ENCODE peak calls at places on chromosomes 13 and 19, in six cellular contexts. One of them, this sample, is unnamed.

GRCh38 chr19:17829855-17830566 is 8.7 kb upstream of the INSL3 start:
- ATAC-seq in upper lobe of left lung: no peak
- ATAC-seq in K562: peak
- ATAC-seq in A549: peak
- ATAC-seq in GM12878: no peak
- ATAC-seq in HepG2: no peak
- ATAC-seq in this sample: peak

GRCh38 chr19:33125929-33126388 is 6.0 kb upstream of the WDR88 start:
- ATAC-seq in GM12878: peak
- ATAC-seq in HepG2: peak
- ATAC-seq in upper lobe of left lung: no peak
- ATAC-seq in A549: peak
- ATAC-seq in K562: peak
- ATAC-seq in this sample: peak

GRCh38 chr19:7287716-7288115 is 6.5 kb downstream of the INSR start:
- ATAC-seq in upper lobe of left lung: no peak
- ATAC-seq in HepG2: peak
- ATAC-seq in GM12878: no peak
- ATAC-seq in K562: no peak
- ATAC-seq in A549: no peak
- ATAC-seq in this sample: no peak

GRCh38 chr19:17475541-17476115 is 5.3 kb downstream of the SLC27A1 start:
- ATAC-seq in HepG2: peak
- ATAC-seq in A549: no peak
- ATAC-seq in K562: no peak
- ATAC-seq in upper lobe of left lung: peak
- ATAC-seq in GM12878: no peak
- ATAC-seq in this sample: peak

GRCh38 chr13:101098873-101099272 is 317.4 kb downstream of the NALCN start:
- ATAC-seq in GM12878: no peak
- ATAC-seq in upper lobe of left lung: peak
- ATAC-seq in A549: no peak
- ATAC-seq in K562: no peak
- ATAC-seq in HepG2: no peak
- ATAC-seq in this sample: no peak

GRCh38 chr19:18844806-18845329 is 13.1 kb downstream of the UPF1 start:
- ATAC-seq in upper lobe of left lung: no peak
- ATAC-seq in HepG2: no peak
- ATAC-seq in A549: no peak
- ATAC-seq in K562: no peak
- ATAC-seq in GM12878: no peak
- ATAC-seq in this sample: no peak

GRCh38 chr13:100044936-100045335 is 44.0 kb upstream of the PCCA start:
- ATAC-seq in HepG2: peak
- ATAC-seq in A549: no peak
- ATAC-seq in upper lobe of left lung: no peak
- ATAC-seq in GM12878: no peak
- ATAC-seq in K562: no peak
- ATAC-seq in this sample: no peak

GRCh38 chr13:110887955-110888333 is 26.9 kb downstream of the ANKRD10 start:
- ATAC-seq in K562: peak
- ATAC-seq in upper lobe of left lung: no peak
- ATAC-seq in A549: peak
- ATAC-seq in GM12878: no peak
- ATAC-seq in HepG2: peak
- ATAC-seq in this sample: peak

GRCh38 chr19:47801270-47801669 is 3.1 kb downstream of the TPRX1 start:
- ATAC-seq in K562: no peak
- ATAC-seq in HepG2: no peak
- ATAC-seq in GM12878: no peak
- ATAC-seq in A549: no peak
- ATAC-seq in upper lobe of left lung: no peak
- ATAC-seq in this sample: no peak

GRCh38 chr19:7637374-7638256 is 705 bp downstream of the STXBP2 start:
- ATAC-seq in K562: peak
- ATAC-seq in upper lobe of left lung: peak
- ATAC-seq in GM12878: peak
- ATAC-seq in A549: peak
- ATAC-seq in HepG2: peak
- ATAC-seq in this sample: no peak

GRCh38 chr13:59346861-59347470 is 816.8 kb downstream of the DIAPH3 start:
- ATAC-seq in HepG2: no peak
- ATAC-seq in upper lobe of left lung: no peak
- ATAC-seq in A549: no peak
- ATAC-seq in K562: no peak
- ATAC-seq in GM12878: no peak
- ATAC-seq in this sample: no peak

GRCh38 chr13:20337894-20338551 is 105.9 kb upstream of the GJB6 start:
- ATAC-seq in HepG2: no peak
- ATAC-seq in upper lobe of left lung: no peak
- ATAC-seq in GM12878: peak
- ATAC-seq in A549: no peak
- ATAC-seq in K562: no peak
- ATAC-seq in this sample: no peak

GRCh38 chr13:106493569-106493968 is 41.9 kb downstream of the EFNB2 start:
- ATAC-seq in A549: no peak
- ATAC-seq in GM12878: peak
- ATAC-seq in K562: no peak
- ATAC-seq in HepG2: no peak
- ATAC-seq in upper lobe of left lung: peak
- ATAC-seq in this sample: peak

GRCh38 chr13:110680852-110681251 is 25.1 kb downstream of the CARS2 start:
- ATAC-seq in GM12878: no peak
- ATAC-seq in upper lobe of left lung: no peak
- ATAC-seq in A549: peak
- ATAC-seq in K562: peak
- ATAC-seq in HepG2: peak
- ATAC-seq in this sample: no peak

GRCh38 chr19:47404334-47405196 is 14.8 kb downstream of the MEIS3 start:
- ATAC-seq in upper lobe of left lung: no peak
- ATAC-seq in HepG2: no peak
- ATAC-seq in GM12878: no peak
- ATAC-seq in A549: no peak
- ATAC-seq in K562: no peak
- ATAC-seq in this sample: no peak

GRCh38 chr19:18291590-18292459 is 10.4 kb upstream of the JUND start:
- ATAC-seq in upper lobe of left lung: peak
- ATAC-seq in GM12878: peak
- ATAC-seq in HepG2: peak
- ATAC-seq in A549: peak
- ATAC-seq in K562: peak
- ATAC-seq in this sample: peak

GRCh38 chr19:8638078-8638619 is 7.7 kb downstream of the NFILZ start:
- ATAC-seq in K562: no peak
- ATAC-seq in HepG2: peak
- ATAC-seq in A549: peak
- ATAC-seq in upper lobe of left lung: peak
- ATAC-seq in GM12878: no peak
- ATAC-seq in this sample: no peak

GRCh38 chr19:13796301-13797057 is 1.2 kb downstream of the ZSWIM4 start:
- ATAC-seq in A549: peak
- ATAC-seq in HepG2: no peak
- ATAC-seq in GM12878: peak
- ATAC-seq in K562: no peak
- ATAC-seq in upper lobe of left lung: no peak
- ATAC-seq in this sample: peak

GRCh38 chr19:10419200-10419645 is 1.1 kb upstream of the PDE4A start:
- ATAC-seq in K562: peak
- ATAC-seq in HepG2: no peak
- ATAC-seq in A549: peak
- ATAC-seq in GM12878: no peak
- ATAC-seq in upper lobe of left lung: no peak
- ATAC-seq in this sample: no peak

DNA sequence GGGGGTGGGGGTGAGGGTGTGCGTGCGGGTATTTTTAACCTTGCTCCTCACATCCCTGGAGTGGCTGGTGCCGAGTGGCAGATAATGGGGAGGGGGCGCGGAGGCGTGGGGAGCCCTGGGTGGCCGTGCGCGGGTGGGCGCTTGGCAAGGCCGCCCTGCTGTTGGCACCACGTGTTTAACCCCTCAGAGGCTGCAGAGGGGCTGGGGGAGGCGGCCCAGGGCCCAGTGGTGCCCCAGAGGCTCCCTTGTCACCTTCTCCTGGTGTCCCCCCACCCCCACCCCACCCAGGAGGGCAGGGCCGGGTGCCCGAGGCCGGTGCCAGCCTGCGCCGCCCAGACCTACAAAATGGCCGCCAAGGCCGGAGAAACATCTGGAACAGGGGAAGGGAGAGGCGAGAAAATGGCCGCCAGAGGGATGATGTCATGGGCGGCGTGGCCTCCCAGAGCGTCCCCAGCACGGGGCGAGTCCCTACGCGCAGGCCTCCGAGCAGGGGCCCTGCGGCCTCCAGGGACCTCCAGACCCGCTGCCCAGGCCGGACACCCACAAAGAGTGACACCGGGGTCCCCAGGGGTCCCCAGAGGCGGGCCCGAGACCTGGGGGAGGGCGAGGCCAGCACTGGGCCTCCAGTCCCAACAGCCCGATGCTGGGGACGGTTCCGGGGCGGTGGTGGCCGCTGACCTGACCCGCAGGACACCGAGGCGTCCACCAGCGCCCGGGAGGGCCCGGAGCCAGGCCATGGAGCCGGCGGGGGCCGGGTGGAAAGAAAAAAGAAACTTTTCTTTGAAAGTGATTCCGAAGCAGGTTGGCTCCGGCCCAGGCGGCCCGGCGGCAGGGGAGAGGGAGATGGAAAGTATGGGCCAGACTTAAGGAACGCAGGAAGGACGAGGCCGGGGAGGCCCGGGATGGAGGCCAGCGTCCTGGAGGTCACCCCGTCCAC is 38.2 kb downstream of the NFIC start:
- ATAC-seq in HepG2: no peak
- ATAC-seq in K562: peak
- ATAC-seq in upper lobe of left lung: peak
- ATAC-seq in GM12878: no peak
- ATAC-seq in A549: peak
- ATAC-seq in this sample: peak
- TF ChIP-seq EP300 in HepG2: no peak
- TF ChIP-seq EP300 in K562: no peak
- TF ChIP-seq EP300 in upper lobe of left lung: peak
- TF ChIP-seq EP300 in GM12878: no peak
- TF ChIP-seq EP300 in A549: no peak
- TF ChIP-seq EP300 in this sample: no peak

GRCh38 chr13:88000239-88000638 is 329.1 kb downstream of the SLITRK5 start:
- ATAC-seq in GM12878: no peak
- ATAC-seq in HepG2: no peak
- ATAC-seq in upper lobe of left lung: peak
- ATAC-seq in A549: no peak
- ATAC-seq in K562: no peak
- ATAC-seq in this sample: peak
- TF ChIP-seq EP300 in GM12878: no peak
- TF ChIP-seq EP300 in HepG2: no peak
- TF ChIP-seq EP300 in upper lobe of left lung: no peak
- TF ChIP-seq EP300 in A549: no peak
- TF ChIP-seq EP300 in K562: no peak
- TF ChIP-seq EP300 in this sample: no peak

DNA sequence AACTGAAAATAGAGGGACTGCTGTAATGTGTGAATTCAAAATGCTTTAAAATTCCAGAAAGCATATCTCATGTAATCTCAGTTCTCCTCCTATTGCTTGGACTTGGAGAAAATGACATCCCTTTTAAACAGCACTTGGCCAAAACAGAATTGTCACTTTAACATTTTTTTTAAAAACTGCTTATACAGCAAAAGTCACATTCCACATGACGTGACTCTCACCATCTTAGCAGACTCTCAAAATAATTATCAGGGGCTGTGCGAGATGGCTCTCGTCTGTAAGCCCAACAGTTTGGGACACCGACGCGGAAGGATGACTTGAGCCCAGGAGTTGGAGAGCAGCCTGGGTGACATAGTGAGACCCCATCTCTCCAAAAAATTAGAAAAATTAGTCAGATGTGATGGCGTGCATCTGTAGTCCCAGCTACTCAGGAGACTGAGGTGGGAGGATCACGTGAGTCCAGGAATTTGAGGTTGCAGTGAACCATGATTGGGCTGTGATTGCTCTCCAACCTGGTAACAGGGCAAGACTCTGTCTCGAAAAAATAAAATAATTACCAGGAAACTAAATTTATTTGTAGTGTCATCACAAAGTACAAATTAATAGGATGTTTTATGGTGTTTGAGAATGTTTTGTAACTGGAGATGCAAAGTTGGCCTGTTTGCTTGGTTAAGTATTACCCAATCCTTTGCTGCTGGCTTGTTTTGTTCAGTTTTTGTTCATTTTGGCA is 8.8 kb downstream of the SAFB start:
- ATAC-seq in K562: no peak
- ATAC-seq in GM12878: no peak
- ATAC-seq in HepG2: no peak
- ATAC-seq in upper lobe of left lung: no peak
- ATAC-seq in A549: no peak
- ATAC-seq in this sample: peak
- TF ChIP-seq EP300 in K562: no peak
- TF ChIP-seq EP300 in GM12878: no peak
- TF ChIP-seq EP300 in HepG2: no peak
- TF ChIP-seq EP300 in upper lobe of left lung: no peak
- TF ChIP-seq EP300 in A549: no peak
- TF ChIP-seq EP300 in this sample: no peak

DNA sequence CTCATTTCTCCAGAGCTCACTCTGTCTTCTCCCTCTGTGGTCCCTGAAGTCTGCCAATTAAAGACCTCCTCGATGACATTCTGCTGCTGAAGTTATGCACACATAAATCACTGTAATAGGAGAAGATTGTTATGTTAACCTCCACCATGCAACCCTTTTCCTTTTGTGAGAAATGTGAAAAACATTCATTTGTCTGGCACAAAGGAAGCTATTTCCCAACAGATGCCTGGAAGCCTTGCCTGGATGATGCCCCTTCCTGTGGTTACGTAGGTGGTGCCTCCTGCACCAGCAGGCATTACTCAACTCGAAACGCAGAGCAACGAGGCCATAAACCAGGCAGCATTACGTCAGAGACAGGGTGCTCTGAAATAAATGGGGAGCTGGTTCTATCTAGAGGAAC is 327.4 kb upstream of the ZNF507 start:
- ATAC-seq in HepG2: no peak
- ATAC-seq in upper lobe of left lung: no peak
- ATAC-seq in GM12878: no peak
- ATAC-seq in A549: no peak
- ATAC-seq in K562: no peak
- ATAC-seq in this sample: no peak
- TF ChIP-seq EP300 in HepG2: no peak
- TF ChIP-seq EP300 in upper lobe of left lung: no peak
- TF ChIP-seq EP300 in GM12878: no peak
- TF ChIP-seq EP300 in A549: no peak
- TF ChIP-seq EP300 in K562: no peak
- TF ChIP-seq EP300 in this sample: no peak

GRCh38 chr19:36330226-36330625 is 48.8 kb downstream of the ZFP14 start:
- ATAC-seq in A549: no peak
- ATAC-seq in upper lobe of left lung: no peak
- ATAC-seq in K562: no peak
- ATAC-seq in HepG2: no peak
- ATAC-seq in GM12878: no peak
- ATAC-seq in this sample: no peak

GRCh38 chr19:36331353-36332228 is 47.4 kb downstream of the ZFP14 start:
- ATAC-seq in upper lobe of left lung: peak
- ATAC-seq in A549: peak
- ATAC-seq in K562: peak
- ATAC-seq in GM12878: peak
- ATAC-seq in HepG2: no peak
- ATAC-seq in this sample: peak
- TF ChIP-seq EP300 in upper lobe of left lung: no peak
- TF ChIP-seq EP300 in A549: no peak
- TF ChIP-seq EP300 in K562: no peak
- TF ChIP-seq EP300 in GM12878: no peak
- TF ChIP-seq EP300 in HepG2: no peak
- TF ChIP-seq EP300 in this sample: no peak

GRCh38 chr13:40672310-40673060 is 6.0 kb upstream of the FOXO1 start:
- ATAC-seq in K562: peak
- ATAC-seq in GM12878: no peak
- ATAC-seq in HepG2: peak
- ATAC-seq in A549: peak
- ATAC-seq in upper lobe of left lung: no peak
- ATAC-seq in this sample: no peak
- TF ChIP-seq EP300 in K562: peak
- TF ChIP-seq EP300 in GM12878: no peak
- TF ChIP-seq EP300 in HepG2: no peak
- TF ChIP-seq EP300 in A549: no peak
- TF ChIP-seq EP300 in upper lobe of left lung: no peak
- TF ChIP-seq EP300 in this sample: no peak

This sample was measured in gastroesophageal sphincter.